ENCODE peak calls at places on chromosomes 7 and 10, in eight cellular contexts. One of them, this sample, is unnamed.

GRCh38 chr7:45992831-45993230 is 71.8 kb upstream of the IGFBP3 start:
- DNase-seq in renal cortical epithelial cell: no peak
- DNase-seq in GM03348: no peak
- DNase-seq in ovary: no peak
- DNase-seq in cardiac muscle cell: no peak
- DNase-seq in RWPE1: no peak
- DNase-seq in T47D: no peak
- DNase-seq in myocyte: no peak
- DNase-seq in this sample: no peak

GRCh38 chr7:128937647-128938523 is at the start of gene IRF5:
- DNase-seq in renal cortical epithelial cell: peak; percentile 18
- DNase-seq in ovary: no peak
- DNase-seq in RWPE1: peak; percentile 22
- DNase-seq in GM03348: no peak
- DNase-seq in myocyte: peak; percentile 53
- DNase-seq in cardiac muscle cell: no peak
- DNase-seq in T47D: peak; percentile 65
- DNase-seq in this sample: no peak

GRCh38 chr7:155997431-155998327 is 185.4 kb upstream of the SHH start:
- DNase-seq in RWPE1: no peak
- DNase-seq in GM03348: no peak
- DNase-seq in renal cortical epithelial cell: no peak
- DNase-seq in cardiac muscle cell: no peak
- DNase-seq in T47D: no peak
- DNase-seq in ovary: no peak
- DNase-seq in myocyte: no peak
- DNase-seq in this sample: no peak

GRCh38 chr7:43577485-43577951 is 5.4 kb upstream of the STK17A start:
- DNase-seq in GM03348: no peak
- DNase-seq in ovary: no peak
- DNase-seq in cardiac muscle cell: peak; percentile 39
- DNase-seq in RWPE1: no peak
- DNase-seq in T47D: no peak
- DNase-seq in myocyte: peak; percentile 18
- DNase-seq in renal cortical epithelial cell: no peak
- DNase-seq in this sample: no peak

GRCh38 chr10:123759496-123760070 is 93.4 kb downstream of the GPR26 start:
- DNase-seq in ovary: no peak
- DNase-seq in T47D: no peak
- DNase-seq in cardiac muscle cell: no peak
- DNase-seq in myocyte: no peak
- DNase-seq in GM03348: no peak
- DNase-seq in RWPE1: no peak
- DNase-seq in renal cortical epithelial cell: no peak
- DNase-seq in this sample: no peak

GRCh38 chr10:76034236-76035009 is 603.0 kb downstream of the LRMDA start:
- DNase-seq in cardiac muscle cell: no peak
- DNase-seq in GM03348: no peak
- DNase-seq in myocyte: no peak
- DNase-seq in renal cortical epithelial cell: no peak
- DNase-seq in T47D: no peak
- DNase-seq in RWPE1: no peak
- DNase-seq in ovary: no peak
- DNase-seq in this sample: peak; percentile 41

GRCh38 chr7:100730136-100730800 is 3.1 kb upstream of the ZAN start:
- DNase-seq in cardiac muscle cell: no peak
- DNase-seq in ovary: no peak
- DNase-seq in myocyte: peak; percentile 59
- DNase-seq in renal cortical epithelial cell: no peak
- DNase-seq in RWPE1: no peak
- DNase-seq in GM03348: no peak
- DNase-seq in T47D: no peak
- DNase-seq in this sample: no peak

GRCh38 chr10:104325436-104326430 is 12.5 kb downstream of the ITPRIP start:
- DNase-seq in cardiac muscle cell: no peak
- DNase-seq in GM03348: no peak
- DNase-seq in myocyte: no peak
- DNase-seq in RWPE1: no peak
- DNase-seq in ovary: no peak
- DNase-seq in renal cortical epithelial cell: no peak
- DNase-seq in T47D: no peak
- DNase-seq in this sample: no peak

GRCh38 chr7:140079121-140079536 is 16.4 kb upstream of the PARP12 start:
- DNase-seq in T47D: no peak
- DNase-seq in renal cortical epithelial cell: peak; percentile 35
- DNase-seq in ovary: peak; percentile 38
- DNase-seq in cardiac muscle cell: peak; percentile 56
- DNase-seq in GM03348: peak; percentile 49
- DNase-seq in RWPE1: no peak
- DNase-seq in myocyte: peak; percentile 99
- DNase-seq in this sample: peak; percentile 54

GRCh38 chr10:104127411-104127810 is 5.4 kb downstream of the SFR1 start:
- DNase-seq in RWPE1: peak; percentile 27
- DNase-seq in GM03348: no peak
- DNase-seq in cardiac muscle cell: no peak
- DNase-seq in ovary: no peak
- DNase-seq in renal cortical epithelial cell: no peak
- DNase-seq in myocyte: peak; percentile 45
- DNase-seq in T47D: no peak
- DNase-seq in this sample: no peak

GRCh38 chr7:148699024-148699771 is 495 bp downstream of the CUL1 start:
- DNase-seq in myocyte: peak; percentile 72
- DNase-seq in RWPE1: no peak
- DNase-seq in T47D: peak; percentile 25
- DNase-seq in cardiac muscle cell: peak; percentile 73
- DNase-seq in GM03348: peak; percentile 80
- DNase-seq in renal cortical epithelial cell: peak; percentile 19
- DNase-seq in ovary: peak; percentile 76
- DNase-seq in this sample: peak; percentile 60

GRCh38 chr10:90865400-90865799 is 6.4 kb upstream of the RPP30 start:
- DNase-seq in RWPE1: no peak
- DNase-seq in renal cortical epithelial cell: no peak
- DNase-seq in GM03348: peak; percentile 40
- DNase-seq in T47D: no peak
- DNase-seq in cardiac muscle cell: peak; percentile 59
- DNase-seq in myocyte: no peak
- DNase-seq in ovary: no peak
- DNase-seq in this sample: no peak

This sample was measured in uterus.